ENCODE peak calls at places on chromosome 11, in four cellular contexts. K is CD8-positive, alpha-beta T cell; N is stimulated activated CD4-positive, alpha-beta T cell treated with anti-CD3 and anti-CD28 coated beads, Interleukin-1b, Interleukin-23, amount 100 ng/mL, for 1 hour; T is hypothalamus. S is an unnamed sample.

GRCh38 chr11:82994615-82995014 is 77.1 kb downstream of the RAB30 start:
- DNase-seq in T (no peak), K (no peak), N (no peak), S (no peak)

GRCh38 chr11:16252373-16252772 is 104.0 kb downstream of the SOX6 start:
- DNase-seq in T (no peak), K (no peak), N (no peak), S (no peak)

GRCh38 chr11:121159721-121160120 is 58.7 kb downstream of the TECTA start:
- DNase-seq in N (no peak), T (no peak), K (no peak), S (no peak)

GRCh38 chr11:129528296-129528695 is 152.6 kb downstream of the BARX2 start:
- DNase-seq in K (no peak), T (no peak), N (no peak), S (no peak)

GRCh38 chr11:86923993-86924766 is 31.0 kb downstream of the FZD4 start:
- DNase-seq in N (no peak), K (no peak), T (no peak), S (no peak)

GRCh38 chr11:120025606-120026335 is 112.1 kb downstream of the TRIM29 start:
- DNase-seq in K (no peak), T (no peak), N (no peak), S (no peak)

GRCh38 chr11:14905104-14906033 is 13.3 kb upstream of the CYP2R1 start:
- DNase-seq in N (peak; percentile 39), T (no peak), K (peak; percentile 66), S (peak; percentile 64)

GRCh38 chr11:64994318-64994717 is 2.5 kb downstream of the BATF2 start:
- DNase-seq in K (no peak), N (no peak), T (no peak), S (no peak)

GRCh38 chr11:724733-725386 is 18.8 kb downstream of the EPS8L2 start:
- DNase-seq in T (no peak), K (no peak), N (no peak), S (no peak)

GRCh38 chr11:133038850-133039249 is 493.5 kb downstream of the OPCML start:
- DNase-seq in T (no peak), N (no peak), K (no peak), S (no peak)

GRCh38 chr11:43992138-43992537 is 49.7 kb downstream of the C11orf96 start:
- DNase-seq in K (no peak), N (no peak), T (no peak), S (no peak)

GRCh38 chr11:12390687-12391110 is 13.3 kb downstream of the PARVA start:
- DNase-seq in K (no peak), T (no peak), N (no peak), S (no peak)

GRCh38 chr11:11706022-11706421 is 84.2 kb upstream of the GALNT18 start:
- DNase-seq in K (no peak), T (no peak), N (no peak), S (no peak)

GRCh38 chr11:130737866-130738431 is 178.3 kb downstream of the SNX19 start:
- DNase-seq in N (no peak), T (no peak), K (no peak), S (no peak)

GRCh38 chr11:120210651-120211521 is at the start of gene OAF:
- DNase-seq in N (peak; percentile 12), T (peak; percentile 62), K (peak; percentile 30), S (peak; percentile 24)

GRCh38 chr11:7515544-7515943 is 1.7 kb downstream of the PPFIBP2 start:
- DNase-seq in T (no peak), K (no peak), N (no peak), S (no peak)

GRCh38 chr11:76918941-76919386 is 58.2 kb downstream of the ACER3 start:
- DNase-seq in K (no peak), T (peak; percentile 28), N (no peak), S (no peak)

GRCh38 chr11:110123003-110123402 is 29.8 kb downstream of the ZC3H12C start:
- DNase-seq in K (no peak), N (no peak), T (no peak), S (no peak)

GRCh38 chr11:92225206-92225562 is 566 bp downstream of the FAT3 start:
- DNase-seq in N (no peak), T (no peak), K (no peak), S (no peak)

GRCh38 chr11:123284454-123284853 is 89.4 kb upstream of the CLMP start:
- DNase-seq in T (no peak), K (no peak), N (no peak), S (no peak)

GRCh38 chr11:122159861-122160260 is 43.8 kb upstream of the BLID start:
- DNase-seq in N (no peak), T (no peak), K (no peak), S (no peak)

S was measured in effector CD4-positive, alpha-beta T cell.